ENCODE peak calls at places on chromosomes 16 and 17, in nine cellular contexts. E, P, H, T, R, O, K, A and C are unnamed samples.

GRCh38 chr16:55207679-55208294 is 116.2 kb upstream of the IRX6 start:
- DNase-seq in E (no peak), P (no peak), H (no peak), T (no peak), R (no peak), O (peak), K (no peak), A (no peak), C (no peak)

GRCh38 chr17:60601443-60602384 is 1.7 kb downstream of the PPM1D start:
- DNase-seq in E (peak), P (peak), H (peak), T (peak), R (peak), O (peak), K (peak), A (no peak), C (no peak)

GRCh38 chr16:78967948-78968347 is 632.6 kb downstream of the MAF start:
- DNase-seq in E (no peak), P (no peak), H (no peak), T (no peak), R (no peak), O (no peak), K (no peak), A (no peak), C (no peak)

GRCh38 chr16:81601601-81602251 is 157.1 kb downstream of the CMIP start:
- DNase-seq in E (no peak), P (no peak), H (no peak), T (no peak), R (no peak), O (no peak), K (no peak), A (no peak), C (no peak)

GRCh38 chr17:44417553-44417952 is 28.1 kb upstream of the ITGA2B start:
- DNase-seq in E (peak), P (no peak), H (peak), T (no peak), R (no peak), O (no peak), K (no peak), A (no peak), C (no peak)

GRCh38 chr16:71645450-71645849 is 19.5 kb downstream of the MARVELD3 start:
- DNase-seq in E (no peak), P (no peak), H (peak), T (peak), R (no peak), O (peak), K (no peak), A (no peak), C (no peak)

GRCh38 chr17:82648761-82649474 is 674 bp upstream of the WDR45B start:
- DNase-seq in E (no peak), P (peak), H (peak), T (peak), R (peak), O (peak), K (peak), A (no peak), C (no peak)

GRCh38 chr17:30031214-30031869 is 85.3 kb upstream of the NSRP1 start:
- DNase-seq in E (no peak), P (no peak), H (no peak), T (no peak), R (no peak), O (no peak), K (no peak), A (no peak), C (no peak)

DNA sequence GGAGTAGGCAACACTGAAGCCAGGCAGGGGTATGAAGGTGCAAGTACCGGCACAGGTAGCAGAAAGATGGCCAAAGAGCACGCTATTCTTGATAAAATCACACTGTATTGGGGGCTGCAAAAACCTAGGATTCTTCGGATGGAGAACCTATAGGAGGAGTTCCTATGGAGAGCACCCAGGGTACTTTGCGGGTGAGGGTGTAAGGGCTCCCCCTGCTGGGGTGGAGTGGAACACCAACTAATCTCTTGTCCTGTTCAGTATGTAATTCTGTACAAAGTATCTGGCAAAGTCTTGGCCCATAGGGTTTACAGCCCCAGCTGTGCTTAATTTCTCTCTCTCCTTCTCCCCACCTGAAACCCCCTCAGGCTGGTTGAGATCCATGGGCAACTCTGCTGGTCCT is 393.1 kb upstream of the ASIC2 start:
- DNase-seq in E (no peak), P (peak), H (peak), T (no peak), R (no peak), O (peak), K (no peak), A (no peak), C (no peak)
- TF ChIP-seq CTCF in E (peak), P (peak), H (no peak), T (peak), R (no peak), O (peak), K (peak), A (no peak), C (peak)

GRCh38 chr16:49835116-49835880 is 20.6 kb downstream of the ZNF423 start:
- DNase-seq in E (no peak), P (no peak), H (no peak), T (no peak), R (peak), O (peak), K (no peak), A (no peak), C (no peak)

GRCh38 chr16:49836668-49837067 is 19.2 kb downstream of the ZNF423 start:
- DNase-seq in E (no peak), P (no peak), H (no peak), T (no peak), R (no peak), O (no peak), K (no peak), A (no peak), C (no peak)

GRCh38 chr16:49837673-49838360 is 18.1 kb downstream of the ZNF423 start:
- DNase-seq in E (no peak), P (no peak), H (no peak), T (no peak), R (no peak), O (no peak), K (no peak), A (no peak), C (no peak)

GRCh38 chr16:49834496-49835009 is 21.4 kb downstream of the ZNF423 start:
- DNase-seq in E (no peak), P (no peak), H (no peak), T (peak), R (peak), O (peak), K (peak), A (no peak), C (no peak)

DNA sequence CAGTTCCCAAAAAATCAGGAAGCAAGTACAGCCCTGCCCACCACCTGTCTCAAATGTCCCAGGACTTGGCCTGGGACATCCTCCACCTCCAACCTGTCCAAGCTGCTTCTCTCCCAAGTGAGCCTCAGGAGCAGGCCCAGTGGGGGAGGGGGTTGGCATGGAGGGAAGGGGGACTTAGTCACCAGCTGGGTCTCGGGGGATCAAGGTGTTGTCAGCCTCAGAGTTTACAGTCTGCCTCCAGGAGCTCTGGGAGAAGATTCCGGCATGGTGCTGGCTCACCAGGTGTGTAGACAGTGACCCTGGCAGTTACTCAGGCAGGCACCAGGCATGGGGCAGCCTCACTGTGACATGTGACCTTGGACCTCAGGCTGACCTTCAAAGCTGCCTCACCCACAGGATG is 19.7 kb downstream of the ZNF423 start:
- DNase-seq in E (no peak), P (no peak), H (no peak), T (no peak), R (no peak), O (no peak), K (no peak), A (no peak), C (no peak)
- H3K27ac ChIP-seq in E (no peak), P (no peak), H (no peak), T (peak), R (peak), O (no peak), K (peak), A (no peak), C (no peak)

GRCh38 chr17:8887834-8888703 is 20.6 kb upstream of the PIK3R6 start:
- DNase-seq in E (no peak), P (peak), H (peak), T (no peak), R (no peak), O (peak), K (peak), A (no peak), C (no peak)
- TF ChIP-seq CTCF in E (peak), P (peak), H (peak), T (peak), R (no peak), O (peak), K (peak), A (no peak), C (no peak)

GRCh38 chr17:75209061-75209460 is 3.6 kb downstream of the NUP85 start:
- DNase-seq in E (no peak), P (no peak), H (no peak), T (no peak), R (no peak), O (no peak), K (no peak), A (no peak), C (no peak)

GRCh38 chr17:75208161-75208560 is 2.7 kb downstream of the NUP85 start:
- DNase-seq in E (no peak), P (no peak), H (no peak), T (no peak), R (no peak), O (no peak), K (no peak), A (no peak), C (no peak)

GRCh38 chr17:75207760-75208159 is 2.3 kb downstream of the NUP85 start:
- DNase-seq in E (no peak), P (no peak), H (no peak), T (no peak), R (no peak), O (no peak), K (no peak), A (no peak), C (no peak)

GRCh38 chr17:75205793-75206163 is 299 bp downstream of the NUP85 start:
- DNase-seq in E (no peak), P (no peak), H (no peak), T (no peak), R (no peak), O (no peak), K (no peak), A (no peak), C (no peak)

GRCh38 chr17:75205037-75205792 is at the start of gene NUP85:
- DNase-seq in E (peak), P (peak), H (peak), T (peak), R (peak), O (peak), K (peak), A (peak), C (peak)
- H3K27ac ChIP-seq in E (peak), P (peak), H (peak), T (peak), R (peak), O (peak), K (peak), A (peak), C (peak)

GRCh38 chr16:70438983-70439862 is at the start of gene ST3GAL2:
- DNase-seq in E (peak), P (peak), H (peak), T (peak), R (peak), O (peak), K (peak), A (peak), C (peak)
- TF ChIP-seq CTCF in E (peak), P (no peak), H (no peak), T (peak), R (no peak), O (no peak), K (no peak), A (no peak), C (no peak)

GRCh38 chr17:57859601-57860413 is 10.0 kb upstream of the MRPS23 start:
- DNase-seq in E (no peak), P (no peak), H (no peak), T (no peak), R (no peak), O (no peak), K (no peak), A (no peak), C (no peak)
- H3K27ac ChIP-seq in E (no peak), P (no peak), H (peak), T (peak), R (no peak), O (no peak), K (no peak), A (no peak), C (no peak)

DNA sequence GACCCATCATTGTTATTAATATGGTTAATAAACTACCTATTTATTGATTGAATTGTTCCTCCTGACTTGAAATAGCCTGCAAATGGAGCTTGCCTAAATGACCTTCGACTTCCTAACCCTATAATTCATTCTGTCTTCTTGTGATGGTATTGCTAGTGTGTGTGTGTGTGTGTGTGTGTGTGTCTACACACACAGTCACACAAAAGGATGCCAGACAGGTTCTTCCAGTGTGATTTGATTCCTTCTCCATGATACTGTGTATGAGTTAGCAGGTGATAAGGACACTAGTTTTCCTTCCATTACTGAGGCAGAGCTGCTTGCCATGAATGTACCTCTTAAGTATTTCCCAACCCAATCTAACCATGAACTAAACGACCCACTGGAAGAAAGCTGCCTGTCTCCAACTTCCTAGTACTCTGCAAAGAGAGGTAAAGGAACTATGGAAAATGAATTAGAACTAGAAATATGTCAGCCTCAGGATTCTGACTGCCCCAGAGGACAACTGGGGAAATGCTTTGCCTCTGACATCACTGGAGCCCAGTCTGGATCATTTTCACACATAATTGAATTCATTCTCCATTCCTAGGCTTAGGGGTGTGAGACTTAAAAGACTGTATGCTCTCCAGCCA is 3.5 kb upstream of the CDC6 start:
- DNase-seq in E (no peak), P (no peak), H (no peak), T (peak), R (no peak), O (no peak), K (no peak), A (no peak), C (no peak)
- TF ChIP-seq CTCF in E (peak), P (no peak), H (no peak), T (no peak), R (no peak), O (no peak), K (no peak), A (no peak), C (no peak)

GRCh38 chr16:19967561-19967960 is 82.9 kb upstream of the GPRC5B start:
- DNase-seq in E (no peak), P (peak), H (no peak), T (no peak), R (no peak), O (no peak), K (no peak), A (no peak), C (no peak)

GRCh38 chr16:19967963-19968362 is 83.3 kb upstream of the GPRC5B start:
- DNase-seq in E (no peak), P (no peak), H (no peak), T (no peak), R (no peak), O (no peak), K (no peak), A (no peak), C (no peak)

GRCh38 chr16:19974607-19975006 is 90.0 kb upstream of the GPRC5B start:
- DNase-seq in E (no peak), P (no peak), H (no peak), T (no peak), R (no peak), O (no peak), K (no peak), A (no peak), C (no peak)

GRCh38 chr16:19969284-19969683 is 84.6 kb upstream of the GPRC5B start:
- DNase-seq in E (no peak), P (peak), H (no peak), T (peak), R (no peak), O (no peak), K (no peak), A (no peak), C (no peak)

GRCh38 chr16:19972111-19972510 is 87.5 kb upstream of the GPRC5B start:
- DNase-seq in E (no peak), P (no peak), H (no peak), T (no peak), R (no peak), O (no peak), K (no peak), A (no peak), C (no peak)
- H3K27ac ChIP-seq in E (no peak), P (no peak), H (no peak), T (no peak), R (no peak), O (no peak), K (no peak), A (no peak), C (no peak)

DNA sequence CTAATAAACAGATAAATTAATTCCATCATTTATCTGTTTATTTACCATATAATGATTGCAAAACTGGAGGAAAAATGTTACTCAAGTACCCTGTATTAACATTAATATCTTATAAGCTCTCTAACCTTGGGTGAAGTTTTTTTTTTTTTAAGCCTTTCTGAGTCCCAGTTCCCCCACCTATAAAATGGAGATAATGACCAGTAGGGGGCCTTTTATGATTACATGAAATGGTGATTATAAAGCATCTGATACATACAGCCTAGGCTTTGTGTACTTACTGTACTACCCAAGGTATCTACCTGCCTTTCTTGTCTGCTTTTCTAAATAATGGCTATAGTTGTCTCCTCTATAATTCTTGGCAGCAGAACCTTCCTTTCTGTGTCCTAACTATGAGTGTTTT is 22.6 kb downstream of the LRRC36 start:
- DNase-seq in E (no peak), P (no peak), H (peak), T (no peak), R (no peak), O (peak), K (no peak), A (no peak), C (no peak)
- TF ChIP-seq CTCF in E (peak), P (peak), H (peak), T (peak), R (peak), O (peak), K (peak), A (peak), C (peak)

GRCh38 chr17:66508896-66509843 is 206.8 kb downstream of the PRKCA start:
- DNase-seq in E (peak), P (no peak), H (peak), T (peak), R (no peak), O (no peak), K (no peak), A (no peak), C (peak)

GRCh38 chr17:66507103-66507923 is 204.9 kb downstream of the PRKCA start:
- DNase-seq in E (no peak), P (no peak), H (peak), T (no peak), R (peak), O (no peak), K (no peak), A (no peak), C (no peak)

GRCh38 chr17:66507982-66508760 is 205.8 kb downstream of the PRKCA start:
- DNase-seq in E (no peak), P (no peak), H (peak), T (no peak), R (no peak), O (no peak), K (no peak), A (no peak), C (no peak)

GRCh38 chr17:66511125-66511524 is 208.7 kb downstream of the PRKCA start:
- DNase-seq in E (no peak), P (no peak), H (no peak), T (no peak), R (no peak), O (no peak), K (no peak), A (no peak), C (no peak)

GRCh38 chr17:66509913-66510312 is 207.5 kb downstream of the PRKCA start:
- DNase-seq in E (no peak), P (no peak), H (no peak), T (no peak), R (no peak), O (no peak), K (no peak), A (no peak), C (no peak)
- H3K27ac ChIP-seq in E (peak), P (no peak), H (peak), T (peak), R (no peak), O (no peak), K (no peak), A (no peak), C (no peak)